ENCODE peak calls at places on chromosomes 1 and 21, in seven cellular contexts. Z is posterior vena cava, U is NT2/D1, T is breast epithelium, M is HT1080, G is NCI-H510A, K is RWPE2. N is an unnamed sample.

GRCh38 chr1:30715216-30715615 is 8.2 kb downstream of the MATN1 start:
- DNase-seq in Z (no peak), U (no peak), T (no peak), M (no peak), G (no peak), K (no peak), N (no peak)

GRCh38 chr1:46554236-46555080 is 3.0 kb upstream of the KNCN start:
- DNase-seq in Z (no peak), U (no peak), T (no peak), M (no peak), G (no peak), K (no peak), N (no peak)

GRCh38 chr1:15668089-15668754 is 15.9 kb upstream of the PLEKHM2 start:
- DNase-seq in Z (no peak), U (no peak), T (no peak), M (peak; percentile 60), G (no peak), K (no peak), N (no peak)

GRCh38 chr1:157201767-157202166 is 63.6 kb upstream of the ETV3 start:
- DNase-seq in Z (no peak), U (no peak), T (no peak), M (no peak), G (peak; percentile 59), K (no peak), N (no peak)

GRCh38 chr1:59499273-59499955 is 202.5 kb downstream of the FGGY start:
- DNase-seq in Z (no peak), U (no peak), T (no peak), M (peak; percentile 36), G (no peak), K (no peak), N (no peak)

GRCh38 chr1:37753473-37754321 is 11.2 kb downstream of the EPHA10 start:
- DNase-seq in Z (no peak), U (no peak), T (no peak), M (no peak), G (no peak), K (no peak), N (no peak)

GRCh38 chr21:15992171-15992570 is 262.4 kb downstream of the USP25 start:
- DNase-seq in Z (no peak), U (no peak), T (no peak), M (peak; percentile 70), G (no peak), K (no peak), N (no peak)

GRCh38 chr1:230427981-230428380 is 1.8 kb upstream of the PGBD5 start:
- DNase-seq in Z (no peak), U (peak; percentile 94), T (no peak), M (no peak), G (no peak), K (no peak), N (no peak)

GRCh38 chr1:200909071-200909470 is 14.4 kb downstream of the INAVA start:
- DNase-seq in Z (peak; percentile 57), U (no peak), T (no peak), M (no peak), G (no peak), K (no peak), N (no peak)

GRCh38 chr1:209587778-209588177 is 4.3 kb downstream of the CAMK1G start:
- DNase-seq in Z (no peak), U (no peak), T (no peak), M (peak; percentile 81), G (no peak), K (no peak), N (no peak)

GRCh38 chr1:33337994-33338494 is 17.1 kb upstream of the A3GALT2 start:
- DNase-seq in Z (no peak), U (no peak), T (no peak), M (no peak), G (no peak), K (no peak), N (peak; percentile 74)

GRCh38 chr1:43883321-43883720 is 50.3 kb upstream of the ARTN start:
- DNase-seq in Z (no peak), U (no peak), T (no peak), M (no peak), G (peak; percentile 73), K (no peak), N (no peak)

GRCh38 chr1:215665212-215665611 is 98.1 kb downstream of the KCTD3 start:
- DNase-seq in Z (no peak), U (no peak), T (no peak), M (peak; percentile 77), G (no peak), K (no peak), N (no peak)

GRCh38 chr1:163820748-163821147 is 499.0 kb downstream of the NUF2 start:
- DNase-seq in Z (no peak), U (no peak), T (no peak), M (no peak), G (no peak), K (no peak), N (no peak)

GRCh38 chr1:54173681-54174080 is 20.9 kb upstream of the CDCP2 start:
- DNase-seq in Z (no peak), U (no peak), T (no peak), M (no peak), G (no peak), K (no peak), N (no peak)

GRCh38 chr1:227758366-227758765 is 23.1 kb downstream of the SNAP47 start:
- DNase-seq in Z (no peak), U (no peak), T (no peak), M (no peak), G (no peak), K (no peak), N (no peak)

GRCh38 chr1:12123172-12123571 is 43.6 kb upstream of the TNFRSF1B start:
- DNase-seq in Z (no peak), U (no peak), T (no peak), M (no peak), G (no peak), K (no peak), N (no peak)

GRCh38 chr1:26856604-26857469 is 6.1 kb upstream of the SFN start:
- DNase-seq in Z (no peak), U (no peak), T (no peak), M (no peak), G (no peak), K (no peak), N (no peak)

GRCh38 chr1:90713741-90714509 is 3.2 kb downstream of the BARHL2 start:
- DNase-seq in Z (no peak), U (no peak), T (no peak), M (peak; percentile 4), G (no peak), K (no peak), N (no peak)

GRCh38 chr21:35476616-35477395 is 427.7 kb upstream of the RUNX1 start:
- DNase-seq in Z (no peak), U (no peak), T (no peak), M (peak; percentile 56), G (no peak), K (no peak), N (no peak)

GRCh38 chr1:35568975-35569395 is 4.1 kb upstream of the TFAP2E start:
- DNase-seq in Z (peak; percentile 88), U (peak; percentile 78), T (peak; percentile 69), M (peak; percentile 78), G (peak; percentile 62), K (no peak), N (peak; percentile 75)

GRCh38 chr21:33901421-33902288 is 13.9 kb downstream of the ATP5PO start:
- DNase-seq in Z (no peak), U (peak; percentile 80), T (no peak), M (peak; percentile 51), G (peak; percentile 52), K (no peak), N (no peak)

GRCh38 chr1:84089470-84090261 is 54.4 kb upstream of the PRKACB start:
- DNase-seq in Z (no peak), U (no peak), T (no peak), M (peak; percentile 88), G (no peak), K (no peak), N (no peak)

GRCh38 chr1:56073614-56074356 is 505.6 kb downstream of the PLPP3 start:
- DNase-seq in Z (peak; percentile 84), U (no peak), T (no peak), M (no peak), G (no peak), K (no peak), N (peak; percentile 83)

GRCh38 chr1:183841950-183842816 is 37.3 kb downstream of the RGL1 start:
- DNase-seq in Z (no peak), U (no peak), T (no peak), M (peak; percentile 69), G (no peak), K (no peak), N (no peak)

GRCh38 chr1:34597877-34598514 is 156.9 kb upstream of the GJB5 start:
- DNase-seq in Z (peak; percentile 87), U (peak; percentile 83), T (peak; percentile 69), M (peak; percentile 48), G (peak; percentile 94), K (no peak), N (peak; percentile 51)

GRCh38 chr1:172959578-172959977 is 91.2 kb downstream of the TNFSF18 start:
- DNase-seq in Z (no peak), U (no peak), T (no peak), M (no peak), G (no peak), K (no peak), N (no peak)

GRCh38 chr1:160169553-160170399 is 18.4 kb downstream of the ATP1A4 start:
- DNase-seq in Z (no peak), U (peak; percentile 99), T (no peak), M (peak; percentile 15), G (peak; percentile 0), K (no peak), N (no peak)

GRCh38 chr1:231748744-231749143 is 122.2 kb downstream of the DISC1 start:
- DNase-seq in Z (no peak), U (no peak), T (no peak), M (no peak), G (no peak), K (no peak), N (no peak)

GRCh38 chr1:15332525-15332924 is 77.2 kb upstream of the EFHD2 start:
- DNase-seq in Z (no peak), U (no peak), T (no peak), M (no peak), G (no peak), K (no peak), N (no peak)

GRCh38 chr1:206717237-206717989 is 32.7 kb downstream of the MAPKAPK2 start:
- DNase-seq in Z (no peak), U (no peak), T (no peak), M (no peak), G (no peak), K (no peak), N (no peak)

GRCh38 chr1:87017994-87018672 is 103.7 kb downstream of the HS2ST1 start:
- DNase-seq in Z (no peak), U (no peak), T (no peak), M (no peak), G (peak; percentile 14), K (no peak), N (no peak)

N was measured in tibial nerve.